ENCODE peak calls at places on chromosomes 11 and 22, in ten cellular contexts. Q is sigmoid colon, L is transverse colon, G is H54, D is thyroid gland, X is A549, J is heart left ventricle, F is spleen, Z is body of pancreas, U is tibial nerve. R is an unnamed sample.

GRCh38 chr11:128837627-128838026 is 29.5 kb downstream of the KCNJ1 start:
- DNase-seq in L (no peak), J (no peak), Q (no peak), U (no peak), D (peak; percentile 9), X (no peak), G (no peak), F (peak; percentile 84), Z (no peak), R (no peak)

GRCh38 chr11:116984589-116984988 is 113.6 kb downstream of the SIK3 start:
- DNase-seq in F (no peak), L (no peak), X (no peak), U (peak; percentile 49), D (no peak), G (no peak), J (no peak), Z (no peak), Q (no peak), R (no peak)

GRCh38 chr11:44030276-44030932 is 17.4 kb upstream of the ACCSL start:
- DNase-seq in J (peak; percentile 74), U (no peak), Z (no peak), X (no peak), F (no peak), G (no peak), D (no peak), L (no peak), Q (peak; percentile 78), R (no peak)

GRCh38 chr22:26589367-26589844 is 526 bp downstream of the TPST2 start:
- DNase-seq in J (peak; percentile 55), F (peak; percentile 91), U (no peak), X (no peak), Z (peak; percentile 54), Q (no peak), G (peak; percentile 17), D (peak; percentile 42), L (peak; percentile 57), R (no peak)

GRCh38 chr11:36054628-36055027 is 110.8 kb downstream of the LDLRAD3 start:
- DNase-seq in D (no peak), Q (no peak), L (no peak), U (no peak), Z (no peak), J (no peak), F (no peak), G (no peak), X (no peak), R (no peak)

GRCh38 chr11:125333354-125334077 is 162.5 kb downstream of the FEZ1 start:
- DNase-seq in D (no peak), U (no peak), X (no peak), Q (no peak), Z (no peak), L (no peak), F (no peak), J (no peak), G (no peak), R (no peak)

GRCh38 chr11:94519478-94520084 is 7.3 kb downstream of the C11orf97 start:
- DNase-seq in J (no peak), L (no peak), Z (peak; percentile 28), G (no peak), D (no peak), U (peak; percentile 52), F (no peak), X (peak; percentile 6), Q (no peak), R (no peak)

GRCh38 chr11:73570415-73571114 is 27.3 kb downstream of the FAM168A start:
- DNase-seq in L (no peak), D (peak; percentile 61), Q (no peak), J (no peak), U (no peak), F (no peak), X (no peak), G (no peak), Z (no peak), R (no peak)

GRCh38 chr11:206516-207212 is 535 bp downstream of the BET1L start:
- DNase-seq in L (peak; percentile 62), G (no peak), F (peak; percentile 86), X (peak; percentile 35), D (peak; percentile 20), J (no peak), Q (peak; percentile 73), Z (peak; percentile 40), U (no peak), R (no peak)

GRCh38 chr11:208917-209260 is 1.4 kb downstream of the RIC8A start:
- DNase-seq in D (no peak), L (no peak), J (no peak), Q (no peak), U (no peak), X (peak; percentile 18), F (no peak), Z (no peak), G (no peak), R (no peak)

GRCh38 chr11:209275-210121 is 2.0 kb downstream of the RIC8A start:
- DNase-seq in L (no peak), G (no peak), J (no peak), F (peak; percentile 86), U (no peak), Q (peak; percentile 73), Z (no peak), X (peak; percentile 28), D (no peak), R (no peak)

GRCh38 chr11:207213-208176 is at the start of the genes BET1L and RIC8A:
- DNase-seq in G (peak; percentile 99), U (peak; percentile 96), X (peak; percentile 96), Q (peak; percentile 99), L (peak; percentile 97), F (peak; percentile 99), Z (peak; percentile 96), J (peak; percentile 98), D (peak; percentile 98), R (peak; percentile 98)

DNA sequence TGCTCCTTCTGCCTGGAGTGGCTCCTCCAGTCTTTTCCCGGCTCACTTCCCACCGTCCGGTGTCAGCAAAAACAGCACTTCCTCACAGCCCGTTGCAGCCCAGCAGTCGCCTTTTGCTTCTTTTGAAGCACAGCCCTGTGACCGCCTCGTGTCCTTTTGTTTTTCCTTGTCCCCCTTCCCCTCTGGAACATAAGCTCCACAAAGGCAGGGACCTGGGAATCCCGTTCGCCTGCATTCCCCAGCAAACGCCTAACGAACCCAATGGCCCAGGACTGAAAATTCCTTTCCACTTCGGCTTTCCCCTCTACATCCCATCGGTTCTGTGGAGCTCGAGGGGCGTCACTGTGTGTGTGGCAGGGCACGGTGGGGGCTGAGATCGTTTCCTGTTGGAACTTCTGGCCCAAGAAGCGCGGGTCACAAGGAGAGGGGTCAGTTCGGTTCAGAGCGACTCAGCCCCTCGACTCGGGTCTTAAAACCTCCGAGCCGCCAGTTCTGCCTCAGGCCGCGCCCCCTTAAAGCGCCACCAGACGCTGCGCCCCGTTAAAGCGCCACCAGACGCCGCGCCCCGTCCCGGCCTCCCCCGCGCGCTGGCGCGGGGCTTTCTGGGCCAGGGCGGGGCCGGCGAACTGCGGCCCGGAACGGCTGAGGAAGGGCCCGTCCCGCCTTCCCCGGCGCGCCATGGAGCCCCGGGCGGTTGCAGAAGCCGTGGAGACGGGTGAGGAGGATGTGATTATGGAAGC is 839 bp downstream of the RIC8A start:
- DNase-seq in D (peak; percentile 86), Q (peak; percentile 90), Z (peak; percentile 80), G (peak; percentile 79), J (peak; percentile 88), F (peak; percentile 97), L (peak; percentile 88), U (peak; percentile 56), X (peak; percentile 73), R (peak; percentile 98)
- TF ChIP-seq POLR2A in D (no peak), Q (peak; percentile 79), Z (peak; percentile 69), G (peak; percentile 56), J (peak; percentile 83), F (peak; percentile 88), L (peak; percentile 80), U (peak; percentile 89), X (peak; percentile 75), R (peak; percentile 71)

GRCh38 chr22:45284705-45285305 is at the start of gene UPK3A:
- DNase-seq in Q (no peak), D (peak; percentile 92), J (peak; percentile 84), U (no peak), Z (peak; percentile 89), L (peak; percentile 88), X (peak; percentile 28), G (no peak), F (peak; percentile 94), R (no peak)
- TF ChIP-seq POLR2A in Q (no peak), D (peak; percentile 21), J (no peak), U (no peak), Z (no peak), L (no peak), X (no peak), G (no peak), F (no peak), R (no peak)

GRCh38 chr11:62687508-62688396 is 1.6 kb downstream of the LRRN4CL start:
- DNase-seq in F (no peak), L (no peak), Q (peak; percentile 69), J (peak; percentile 51), G (no peak), X (no peak), U (no peak), D (no peak), Z (no peak), R (no peak)

GRCh38 chr11:62694455-62695167 is 5.3 kb upstream of the LRRN4CL start:
- DNase-seq in Q (peak; percentile 91), J (peak; percentile 90), L (peak; percentile 85), D (peak; percentile 78), G (peak; percentile 71), X (peak; percentile 68), Z (peak; percentile 88), F (peak; percentile 90), U (peak; percentile 90), R (peak; percentile 66)

GRCh38 chr11:62688481-62688880 is 849 bp downstream of the LRRN4CL start:
- DNase-seq in D (no peak), Z (no peak), L (no peak), J (no peak), X (no peak), G (no peak), Q (no peak), F (no peak), U (no peak), R (no peak)

GRCh38 chr11:62689421-62690183 is at the start of gene LRRN4CL:
- DNase-seq in J (peak; percentile 88), G (peak; percentile 77), U (peak; percentile 88), D (no peak), F (no peak), Q (peak; percentile 97), L (peak; percentile 67), Z (peak; percentile 42), X (no peak), R (no peak)
- TF ChIP-seq POLR2A in J (peak; percentile 38), G (no peak), U (peak; percentile 52), D (no peak), F (no peak), Q (peak; percentile 35), L (peak; percentile 29), Z (no peak), X (no peak), R (no peak)

DNA sequence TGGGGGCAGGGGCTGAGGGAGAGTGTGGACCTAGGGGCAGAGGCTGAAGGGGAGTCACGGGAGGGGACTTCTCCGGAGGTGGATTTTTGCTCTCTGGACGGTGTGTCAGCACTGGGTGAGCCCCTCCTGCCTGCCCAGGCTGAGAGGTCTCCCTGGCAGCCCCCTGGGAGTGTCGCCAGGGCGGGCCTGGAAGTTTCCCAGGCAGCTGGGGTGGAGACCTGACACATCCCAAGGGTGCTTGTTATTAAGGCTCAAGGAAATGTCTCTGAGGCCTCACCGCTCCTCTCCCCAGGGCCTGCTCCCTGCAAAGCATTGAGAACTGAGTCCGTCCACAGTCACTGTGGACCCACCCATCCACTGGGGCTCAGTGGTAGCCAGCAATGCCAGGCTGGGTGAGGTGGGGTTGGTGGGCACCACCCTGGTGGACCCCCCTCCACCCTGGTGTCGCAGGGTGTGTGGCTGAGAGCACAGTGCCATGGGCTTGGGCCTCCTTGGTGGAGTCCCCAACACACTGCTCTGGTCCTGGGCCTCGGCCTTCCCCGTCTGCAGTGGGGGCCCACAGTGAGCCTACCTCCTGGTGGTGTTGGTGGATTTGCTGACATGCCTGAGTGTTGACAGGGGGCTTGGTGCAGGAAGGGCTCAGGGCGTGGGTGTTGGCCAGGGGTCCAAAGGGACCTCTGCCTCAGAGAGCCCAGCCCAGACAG is 2.5 kb downstream of the CD81 start:
- DNase-seq in Q (no peak), J (peak; percentile 42), U (no peak), F (peak; percentile 77), L (no peak), D (no peak), G (no peak), Z (peak; percentile 14), X (no peak), R (no peak)
- TF ChIP-seq POLR2A in Q (no peak), J (no peak), U (no peak), F (no peak), L (no peak), D (no peak), G (no peak), Z (no peak), X (no peak), R (peak; percentile 8)

R was measured in GM12892.